ENCODE peak calls at places on chromosomes 2 and 18, in four cellular contexts. P is IMR-90, G is neuronal stem cell, N is DND-41. B is an unnamed sample.

GRCh38 chr2:16861154-16861929 is 195.7 kb upstream of the CYRIA start:
- DNase-seq in N (no peak), P (no peak), G (no peak), B (no peak)

GRCh38 chr18:21402272-21402671 is 160.2 kb downstream of the GREB1L start:
- DNase-seq in P (no peak), N (no peak), G (no peak), B (no peak)

GRCh38 chr2:100214265-100214961 is 72.0 kb upstream of the AFF3 start:
- DNase-seq in G (no peak), N (no peak), P (no peak), B (no peak)

GRCh38 chr2:224025874-224026273 is 13.2 kb downstream of the SERPINE2 start:
- DNase-seq in G (no peak), P (no peak), N (peak), B (no peak)

GRCh38 chr2:75607988-75608683 is 38.4 kb upstream of the MRPL19 start:
- DNase-seq in N (no peak), P (no peak), G (peak), B (no peak)

GRCh38 chr2:86336350-86337234 is 834 bp downstream of the REEP1 start:
- DNase-seq in P (no peak), G (peak), N (no peak), B (no peak)

GRCh38 chr18:58567453-58568196 is 61.3 kb downstream of the ALPK2 start:
- DNase-seq in N (no peak), P (peak), G (no peak), B (no peak)

GRCh38 chr2:128315122-128315828 is 3.4 kb downstream of the HS6ST1 start:
- DNase-seq in G (no peak), N (peak), P (no peak), B (peak)

GRCh38 chr2:120538691-120539420 is 192.9 kb downstream of the INHBB start:
- DNase-seq in G (no peak), P (no peak), N (no peak), B (no peak)

GRCh38 chr2:1658394-1659151 is 85.7 kb downstream of the PXDN start:
- DNase-seq in G (no peak), N (no peak), P (no peak), B (no peak)

GRCh38 chr18:40243592-40243991 is 1711.4 kb upstream of the PIK3C3 start:
- DNase-seq in P (no peak), G (no peak), N (no peak), B (no peak)

GRCh38 chr2:43611987-43612894 is 16.4 kb upstream of the THADA start:
- DNase-seq in N (peak), P (peak), G (peak), B (no peak)

GRCh38 chr2:119304852-119305251 is 61.8 kb downstream of the C2orf76 start:
- DNase-seq in N (no peak), G (no peak), P (no peak), B (no peak)

GRCh38 chr2:201939366-201939985 is 94.2 kb upstream of the FZD7 start:
- DNase-seq in P (no peak), G (no peak), N (no peak), B (no peak)

GRCh38 chr2:36670881-36671595 is 25.5 kb upstream of the VIT start:
- DNase-seq in G (no peak), N (no peak), P (peak), B (no peak)

GRCh38 chr2:36270758-36271157 is 84.8 kb upstream of the CRIM1 start:
- DNase-seq in P (no peak), G (peak), N (no peak), B (no peak)

GRCh38 chr2:218327451-218327850 is 29.2 kb upstream of the CATIP start:
- DNase-seq in G (no peak), P (no peak), N (no peak), B (no peak)

DNA sequence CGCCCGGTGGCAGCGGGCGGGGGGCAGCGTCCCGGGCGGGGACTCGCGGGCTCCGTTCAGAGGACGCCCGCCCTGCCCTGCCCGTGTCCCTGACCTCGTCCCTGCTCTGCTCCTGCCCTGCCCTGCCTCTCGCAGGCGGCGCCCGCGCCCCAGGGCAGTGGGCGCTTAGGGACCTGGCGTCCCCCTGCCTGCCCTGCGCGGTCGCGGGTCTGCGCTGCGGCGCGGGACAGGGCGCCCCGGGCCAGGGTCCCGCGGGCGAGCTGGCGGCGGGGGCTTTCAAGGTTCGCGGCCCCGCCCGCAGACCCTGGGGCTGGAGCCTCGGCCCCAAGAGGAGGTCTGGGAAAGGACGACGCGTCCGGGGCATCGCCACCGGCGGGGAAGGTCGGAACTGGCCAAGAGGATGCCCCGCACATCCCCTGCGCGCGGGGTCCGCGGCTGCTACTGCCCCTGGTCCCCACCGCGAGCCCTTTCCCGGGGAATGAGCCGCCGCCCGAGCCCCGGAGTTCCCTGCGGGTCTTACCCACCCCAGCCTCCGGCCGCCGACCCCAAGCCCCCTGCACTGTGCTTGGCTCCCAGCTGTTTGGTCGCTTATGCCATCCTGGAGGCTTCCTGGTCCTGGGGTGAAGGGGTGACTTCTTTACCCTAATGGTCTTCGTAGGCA is 679 bp downstream of the RNF144A start:
- DNase-seq in P (no peak), G (peak), N (no peak), B (peak)
- H3K27ac ChIP-seq in P (no peak), G (no peak), N (peak), B (peak)

DNA sequence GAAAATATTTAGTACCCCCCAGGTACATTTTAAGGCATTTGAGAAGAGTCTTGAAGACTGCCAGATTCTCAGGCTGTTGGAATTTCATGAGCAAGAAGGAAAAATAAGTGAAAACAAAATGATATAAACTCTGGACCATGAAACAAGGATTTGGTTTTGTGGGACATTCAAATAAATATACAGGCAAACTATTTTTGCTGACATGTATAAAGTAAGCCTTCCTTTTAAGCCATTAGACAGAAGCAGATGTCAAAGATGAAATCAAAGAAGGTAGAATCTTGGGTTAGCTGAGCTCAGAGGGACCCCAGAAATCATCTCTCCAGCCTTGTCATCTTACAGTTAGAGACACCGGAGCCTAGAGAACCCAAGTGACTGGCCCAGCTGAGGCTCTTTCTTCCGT is 51.3 kb upstream of the ACSL3 start:
- DNase-seq in N (no peak), P (no peak), G (no peak), B (no peak)
- H3K27ac ChIP-seq in N (no peak), P (no peak), G (no peak), B (no peak)

GRCh38 chr2:232900811-232901701 is 31.0 kb downstream of the SNORC start:
- DNase-seq in N (no peak), G (no peak), P (no peak), B (no peak)
- H3K27ac ChIP-seq in N (no peak), G (no peak), P (peak), B (no peak)

DNA sequence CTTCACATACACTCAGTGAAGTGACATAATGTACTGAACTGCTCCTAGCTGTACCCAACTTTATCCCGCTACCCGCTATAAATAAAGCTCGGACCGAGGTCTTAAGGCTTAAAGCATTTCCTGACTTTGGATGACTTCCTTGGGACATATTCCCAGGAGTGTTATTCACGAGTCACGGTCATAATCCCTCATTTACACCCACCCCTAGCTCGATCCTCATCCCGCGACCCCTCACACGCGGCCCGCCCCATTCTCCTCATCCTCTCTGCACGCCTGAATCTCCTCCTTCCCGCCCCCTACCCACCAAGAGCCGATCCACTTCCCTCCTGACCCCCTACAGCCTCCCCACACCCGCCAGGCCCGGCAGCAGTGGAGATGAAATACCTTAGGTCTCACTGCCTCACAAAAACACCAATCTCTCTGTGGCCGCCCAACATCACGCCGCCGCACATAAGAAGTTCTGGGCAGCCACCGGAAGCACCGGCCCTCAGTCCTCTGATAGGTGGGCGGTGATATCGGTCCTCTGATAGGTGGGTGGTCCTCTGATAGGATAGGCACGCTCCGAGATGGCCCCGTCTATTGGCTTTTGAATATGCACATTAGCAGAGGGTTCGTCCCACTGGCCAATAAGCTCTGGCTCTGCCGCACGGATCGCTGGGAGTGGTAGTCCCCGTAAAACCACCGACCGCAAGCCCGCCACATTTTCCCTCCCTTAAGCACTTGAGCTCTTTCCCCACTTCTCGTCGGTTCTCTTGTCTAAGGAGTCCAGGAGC is at the start of gene WDCP:
- DNase-seq in P (peak), G (peak), N (peak), B (peak)
- H3K27ac ChIP-seq in P (peak), G (no peak), N (peak), B (peak)

DNA sequence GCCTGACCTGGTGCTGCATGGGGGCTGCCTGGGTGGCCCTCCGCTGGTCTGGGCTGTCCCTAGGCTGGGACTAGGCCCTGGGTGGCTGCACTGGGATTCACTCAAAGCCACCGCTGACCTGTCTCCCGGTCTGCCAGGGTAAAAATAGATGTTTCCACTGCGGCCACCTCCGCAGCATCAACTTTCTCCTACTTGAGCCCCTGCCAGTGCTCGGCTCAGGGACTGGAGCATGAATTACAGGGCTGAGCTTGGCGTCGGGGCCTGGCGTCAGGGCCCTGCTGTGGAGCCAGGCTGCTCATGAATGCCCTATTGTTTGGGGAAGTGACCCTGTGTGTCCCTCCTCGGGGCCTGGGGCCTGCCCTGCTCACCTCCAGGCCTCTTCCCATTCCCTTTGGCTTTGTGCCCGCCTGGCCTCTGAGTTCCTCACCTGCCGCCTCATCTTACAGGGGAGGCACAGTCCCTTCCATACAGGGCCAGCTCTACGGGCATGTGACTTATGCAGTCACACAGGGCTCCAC is 247.6 kb downstream of the DYSF start:
- DNase-seq in N (no peak), P (no peak), G (peak), B (no peak)
- H3K27ac ChIP-seq in N (no peak), P (no peak), G (peak), B (no peak)

B was measured in lower lobe of right lung.